ENCODE peak calls at places on chromosomes 13 and 19, in four cellular contexts. S, N, H and R are unnamed samples.

GRCh38 chr19:8304841-8305621 is 3.1 kb downstream of the CD320 start:
- DNase-seq in S (no peak), N (no peak), H (no peak), R (no peak)

GRCh38 chr19:7868326-7868670 is 5.9 kb downstream of the PRR36 start:
- DNase-seq in S (no peak), N (no peak), H (no peak), R (no peak)

GRCh38 chr19:31436121-31436776 is 87.0 kb upstream of the TSHZ3 start:
- DNase-seq in S (no peak), N (no peak), H (no peak), R (peak; percentile 0)

GRCh38 chr13:98565726-98566577 is 11.0 kb downstream of the STK24 start:
- DNase-seq in S (no peak), N (no peak), H (no peak), R (peak; percentile 36)

GRCh38 chr13:47080616-47081015 is 183.8 kb upstream of the HTR2A start:
- DNase-seq in S (no peak), N (no peak), H (no peak), R (no peak)

GRCh38 chr19:9941236-9941635 is 4.9 kb upstream of the OLFM2 start:
- DNase-seq in S (no peak), N (no peak), H (no peak), R (no peak)

GRCh38 chr13:89688908-89689307 is 1658.6 kb upstream of the MIR17HG start:
- DNase-seq in S (peak; percentile 87), N (no peak), H (no peak), R (no peak)

GRCh38 chr13:103002279-103002678 is 63.9 kb downstream of the SLC10A2 start:
- DNase-seq in S (no peak), N (no peak), H (no peak), R (no peak)

GRCh38 chr19:42185281-42185680 is 32.2 kb downstream of the DEDD2 start:
- DNase-seq in S (peak; percentile 6), N (no peak), H (no peak), R (no peak)

GRCh38 chr13:99007414-99007986 is 29.6 kb upstream of the DOCK9 start:
- DNase-seq in S (no peak), N (no peak), H (no peak), R (no peak)

GRCh38 chr19:31913103-31913710 is 432.2 kb upstream of the ZNF507 start:
- DNase-seq in S (no peak), N (no peak), H (no peak), R (no peak)

GRCh38 chr19:33868076-33868735 is 71.5 kb downstream of the KCTD15 start:
- DNase-seq in S (no peak), N (no peak), H (no peak), R (no peak)

GRCh38 chr13:107234315-107234714 is 666.4 kb upstream of the ARGLU1 start:
- DNase-seq in S (peak; percentile 29), N (no peak), H (no peak), R (no peak)

GRCh38 chr19:49631610-49632192 is 8.2 kb downstream of the RRAS start:
- DNase-seq in S (no peak), N (no peak), H (no peak), R (no peak)

GRCh38 chr19:15640294-15640903 is at the start of gene CYP4F3:
- DNase-seq in S (no peak), N (no peak), H (no peak), R (no peak)

GRCh38 chr19:4375164-4375619 is 25.2 kb downstream of the SH3GL1 start:
- DNase-seq in S (no peak), N (no peak), H (no peak), R (no peak)

GRCh38 chr13:96052655-96053002 is 572 bp downstream of the UGGT2 start:
- DNase-seq in S (no peak), N (peak; percentile 76), H (no peak), R (peak; percentile 53)

GRCh38 chr13:97165527-97166425 is 56.4 kb upstream of the MBNL2 start:
- DNase-seq in S (no peak), N (no peak), H (no peak), R (no peak)

GRCh38 chr13:101115762-101116161 is 300.5 kb downstream of the NALCN start:
- DNase-seq in S (peak; percentile 29), N (peak; percentile 70), H (no peak), R (no peak)

GRCh38 chr19:15684828-15685227 is 11.9 kb downstream of the CYP4F12 start:
- DNase-seq in S (no peak), N (no peak), H (no peak), R (no peak)

GRCh38 chr19:49019242-49019932 is 2.5 kb upstream of the LHB start:
- DNase-seq in S (peak; percentile 12), N (no peak), H (peak; percentile 67), R (no peak)

GRCh38 chr19:54707932-54708331 is 16.3 kb upstream of the KIR3DL3 start:
- DNase-seq in S (no peak), N (no peak), H (no peak), R (no peak)

GRCh38 chr13:87982436-87982835 is 311.3 kb downstream of the SLITRK5 start:
- DNase-seq in S (no peak), N (no peak), H (no peak), R (no peak)

GRCh38 chr19:18809149-18809978 is 18.3 kb upstream of the COMP start:
- DNase-seq in S (peak; percentile 5), N (peak; percentile 43), H (no peak), R (no peak)

GRCh38 chr13:94678845-94679244 is 33.5 kb downstream of the SOX21 start:
- DNase-seq in S (no peak), N (no peak), H (no peak), R (no peak)

GRCh38 chr13:49410006-49410405 is 33.9 kb downstream of the CAB39L start:
- DNase-seq in S (no peak), N (no peak), H (no peak), R (no peak)

GRCh38 chr13:22176968-22177545 is 506.2 kb downstream of the FGF9 start:
- DNase-seq in S (no peak), N (no peak), H (no peak), R (no peak)

GRCh38 chr13:91346062-91346461 is 1.4 kb upstream of the MIR17HG start:
- DNase-seq in S (no peak), N (no peak), H (no peak), R (no peak)

GRCh38 chr13:63381078-63381859 is 1965.6 kb upstream of the PCDH20 start:
- DNase-seq in S (no peak), N (no peak), H (no peak), R (no peak)

GRCh38 chr13:28185256-28185655 is 46.9 kb downstream of the PAN3 start:
- DNase-seq in S (no peak), N (peak; percentile 16), H (no peak), R (no peak)

GRCh38 chr19:24033962-24034342 is 53.0 kb upstream of the ZNF254 start:
- DNase-seq in S (peak; percentile 53), N (peak; percentile 74), H (peak; percentile 46), R (peak; percentile 56)

GRCh38 chr13:20772401-20773131 is 1.2 kb downstream of the EEF1AKMT1 start:
- DNase-seq in S (no peak), N (no peak), H (no peak), R (no peak)

GRCh38 chr13:114022309-114022669 is 48.4 kb upstream of the C13orf46 start:
- DNase-seq in S (no peak), N (no peak), H (no peak), R (no peak)